ENCODE peak calls at places on chromosome X, in four cellular contexts. D is stimulated activated CD4-positive, alpha-beta T cell treated with anti-CD3 and anti-CD28 coated beads, Interleukin-15, amount 100 ng/mL, for 24 hours; T is choroid plexus epithelial cell; L is stromal cell of bone marrow. M is an unnamed sample.

GRCh38 chrX:3191821-3192220 is 150.6 kb downstream of the ARSF start:
- DNase-seq in L (no peak), T (no peak), D (no peak), M (no peak)

GRCh38 chrX:123962006-123962485 is 540 bp downstream of the STAG2 start:
- DNase-seq in D (no peak), T (no peak), L (no peak), M (no peak)

GRCh38 chrX:15418707-15419181 is 34.5 kb upstream of the VEGFD start:
- DNase-seq in L (no peak), D (no peak), T (no peak), M (no peak)

GRCh38 chrX:152656087-152656486 is 18.4 kb downstream of the GABRQ start:
- DNase-seq in D (no peak), T (no peak), L (no peak), M (no peak)

GRCh38 chrX:57952320-57952678 is 42.0 kb upstream of the ZXDA start:
- DNase-seq in L (no peak), D (no peak), T (no peak), M (no peak)

GRCh38 chrX:107014927-107015326 is 14.9 kb upstream of the MORC4 start:
- DNase-seq in T (no peak), D (no peak), L (peak), M (no peak)

GRCh38 chrX:133892337-133892736 is 93.1 kb downstream of the GPC3 start:
- DNase-seq in T (no peak), D (no peak), L (no peak), M (no peak)

GRCh38 chrX:40253770-40254169 is 156.0 kb upstream of the BCOR start:
- DNase-seq in D (no peak), L (no peak), T (no peak), M (no peak)

GRCh38 chrX:129634541-129634940 is 20.2 kb downstream of the APLN start:
- DNase-seq in T (no peak), L (no peak), D (no peak), M (no peak)

GRCh38 chrX:68826113-68826980 is 2.5 kb upstream of the EFNB1 start:
- DNase-seq in T (peak), L (no peak), D (no peak), M (no peak)

GRCh38 chrX:149497626-149498025 is 7.5 kb downstream of the IDS start:
- DNase-seq in L (peak), T (peak), D (no peak), M (no peak)

GRCh38 chrX:2627272-2627867 is 63.7 kb upstream of the CD99 start:
- DNase-seq in L (no peak), D (peak), T (peak), M (no peak)

GRCh38 chrX:151912221-151912620 is 468 bp upstream of the MAGEA4 start:
- DNase-seq in T (no peak), D (no peak), L (no peak), M (no peak)

GRCh38 chrX:11447418-11447817 is 154.2 kb downstream of the AMELX start:
- DNase-seq in T (peak), L (no peak), D (no peak), M (no peak)